ENCODE peak calls at places on chromosomes 5 and 9, in nine cellular contexts. O is esophagus squamous epithelium, F is fibroblast of the aortic adventitia, C is fibroblast of mammary gland, D is tibial artery, K is heart right ventricle, G is psoas muscle, I is A549, W is brain microvascular endothelial cell. A is an unnamed sample.

GRCh38 chr9:135152608-135153337 is 65.3 kb downstream of the OLFM1 start:
- DNase-seq in O (no peak), F (no peak), C (no peak), D (no peak), K (no peak), G (no peak), I (peak), W (no peak), A (no peak)

GRCh38 chr9:23492126-23493002 is 333.7 kb downstream of the ELAVL2 start:
- DNase-seq in O (no peak), F (peak), C (peak), D (no peak), K (no peak), G (no peak), I (peak), W (peak), A (peak)

GRCh38 chr5:84752780-84753179 is 368.1 kb upstream of the EDIL3 start:
- DNase-seq in O (no peak), F (no peak), C (no peak), D (no peak), K (no peak), G (no peak), I (no peak), W (no peak), A (no peak)

GRCh38 chr9:12416736-12417135 is 276.4 kb upstream of the TYRP1 start:
- DNase-seq in O (no peak), F (no peak), C (no peak), D (no peak), K (no peak), G (no peak), I (no peak), W (no peak), A (no peak)

GRCh38 chr9:16871358-16872151 is 1.1 kb upstream of the BNC2 start:
- DNase-seq in O (no peak), F (peak), C (peak), D (peak), K (peak), G (peak), I (peak), W (peak), A (peak)

GRCh38 chr5:67094476-67095300 is 101.9 kb downstream of the CD180 start:
- DNase-seq in O (no peak), F (peak), C (peak), D (peak), K (no peak), G (no peak), I (no peak), W (peak), A (peak)

GRCh38 chr5:60208681-60209080 is 315.2 kb upstream of the PDE4D start:
- DNase-seq in O (no peak), F (no peak), C (no peak), D (no peak), K (no peak), G (no peak), I (no peak), W (no peak), A (no peak)

GRCh38 chr9:89996717-89997116 is 391.9 kb downstream of the GADD45G start:
- DNase-seq in O (no peak), F (no peak), C (peak), D (no peak), K (no peak), G (no peak), I (no peak), W (no peak), A (peak)

GRCh38 chr5:60872892-60873291 is 28.8 kb upstream of the ELOVL7 start:
- DNase-seq in O (no peak), F (no peak), C (no peak), D (no peak), K (no peak), G (no peak), I (no peak), W (no peak), A (no peak)

GRCh38 chr5:59599729-59600128 is 293.8 kb downstream of the PDE4D start:
- DNase-seq in O (no peak), F (no peak), C (no peak), D (no peak), K (no peak), G (no peak), I (no peak), W (no peak), A (no peak)

GRCh38 chr5:5407924-5408323 is 14.6 kb upstream of the ICE1 start:
- DNase-seq in O (no peak), F (no peak), C (no peak), D (no peak), K (no peak), G (no peak), I (no peak), W (no peak), A (no peak)

GRCh38 chr5:66653380-66653779 is 57.2 kb downstream of the MAST4 start:
- DNase-seq in O (no peak), F (peak), C (peak), D (no peak), K (no peak), G (no peak), I (no peak), W (peak), A (no peak)

GRCh38 chr5:107557051-107557658 is 113.6 kb downstream of the EFNA5 start:
- DNase-seq in O (no peak), F (no peak), C (no peak), D (no peak), K (peak), G (peak), I (peak), W (peak), A (no peak)

GRCh38 chr9:137242329-137243204 is 1.5 kb downstream of the TUBB4B start:
- DNase-seq in O (no peak), F (no peak), C (no peak), D (no peak), K (no peak), G (no peak), I (no peak), W (no peak), A (no peak)

GRCh38 chr5:135039526-135040296 is 5.7 kb upstream of the PITX1 start:
- DNase-seq in O (no peak), F (no peak), C (no peak), D (no peak), K (no peak), G (no peak), I (peak), W (no peak), A (no peak)

GRCh38 chr9:20407013-20407412 is 215.3 kb downstream of the MLLT3 start:
- DNase-seq in O (no peak), F (no peak), C (peak), D (no peak), K (no peak), G (no peak), I (no peak), W (no peak), A (no peak)

GRCh38 chr9:36864491-36865410 is 169.3 kb downstream of the PAX5 start:
- DNase-seq in O (no peak), F (no peak), C (no peak), D (no peak), K (no peak), G (no peak), I (no peak), W (no peak), A (no peak)

GRCh38 chr5:137078171-137078665 is 420.9 kb downstream of the SPOCK1 start:
- DNase-seq in O (no peak), F (peak), C (peak), D (no peak), K (no peak), G (no peak), I (peak), W (no peak), A (no peak)

GRCh38 chr5:142280066-142281011 is 44.5 kb downstream of the SPRY4 start:
- DNase-seq in O (no peak), F (peak), C (peak), D (peak), K (peak), G (peak), I (no peak), W (peak), A (peak)

GRCh38 chr5:160229190-160229742 is at the start of gene FABP6:
- DNase-seq in O (no peak), F (no peak), C (no peak), D (no peak), K (no peak), G (no peak), I (no peak), W (no peak), A (no peak)

GRCh38 chr9:123561055-123561454 is 205.1 kb downstream of the CRB2 start:
- DNase-seq in O (no peak), F (no peak), C (no peak), D (no peak), K (no peak), G (no peak), I (no peak), W (no peak), A (no peak)

GRCh38 chr5:141879941-141880738 is 1.9 kb upstream of the PCDH1 start:
- DNase-seq in O (no peak), F (no peak), C (no peak), D (peak), K (no peak), G (no peak), I (no peak), W (no peak), A (no peak)

GRCh38 chr9:74285075-74285474 is 212.1 kb upstream of the RORB start:
- DNase-seq in O (no peak), F (no peak), C (peak), D (no peak), K (no peak), G (no peak), I (no peak), W (no peak), A (peak)

GRCh38 chr9:129273136-129273895 is 95.3 kb upstream of the IER5L start:
- DNase-seq in O (no peak), F (no peak), C (no peak), D (peak), K (no peak), G (no peak), I (no peak), W (no peak), A (no peak)

GRCh38 chr5:4226565-4226964 is 630.9 kb downstream of the IRX1 start:
- DNase-seq in O (no peak), F (no peak), C (no peak), D (no peak), K (no peak), G (no peak), I (no peak), W (no peak), A (no peak)

GRCh38 chr9:136100700-136101614 is 5.9 kb upstream of the NACC2 start:
- DNase-seq in O (no peak), F (no peak), C (no peak), D (no peak), K (no peak), G (no peak), I (no peak), W (no peak), A (no peak)

GRCh38 chr5:138784590-138784989 is 31.4 kb downstream of the CTNNA1 start:
- DNase-seq in O (no peak), F (peak), C (no peak), D (no peak), K (no peak), G (no peak), I (no peak), W (no peak), A (no peak)

GRCh38 chr5:3024541-3024940 is 273.1 kb upstream of the IRX2 start:
- DNase-seq in O (no peak), F (no peak), C (no peak), D (no peak), K (no peak), G (no peak), I (no peak), W (no peak), A (no peak)

GRCh38 chr9:23820731-23821399 is 5.2 kb downstream of the ELAVL2 start:
- DNase-seq in O (no peak), F (no peak), C (no peak), D (no peak), K (no peak), G (no peak), I (no peak), W (no peak), A (no peak)

DNA sequence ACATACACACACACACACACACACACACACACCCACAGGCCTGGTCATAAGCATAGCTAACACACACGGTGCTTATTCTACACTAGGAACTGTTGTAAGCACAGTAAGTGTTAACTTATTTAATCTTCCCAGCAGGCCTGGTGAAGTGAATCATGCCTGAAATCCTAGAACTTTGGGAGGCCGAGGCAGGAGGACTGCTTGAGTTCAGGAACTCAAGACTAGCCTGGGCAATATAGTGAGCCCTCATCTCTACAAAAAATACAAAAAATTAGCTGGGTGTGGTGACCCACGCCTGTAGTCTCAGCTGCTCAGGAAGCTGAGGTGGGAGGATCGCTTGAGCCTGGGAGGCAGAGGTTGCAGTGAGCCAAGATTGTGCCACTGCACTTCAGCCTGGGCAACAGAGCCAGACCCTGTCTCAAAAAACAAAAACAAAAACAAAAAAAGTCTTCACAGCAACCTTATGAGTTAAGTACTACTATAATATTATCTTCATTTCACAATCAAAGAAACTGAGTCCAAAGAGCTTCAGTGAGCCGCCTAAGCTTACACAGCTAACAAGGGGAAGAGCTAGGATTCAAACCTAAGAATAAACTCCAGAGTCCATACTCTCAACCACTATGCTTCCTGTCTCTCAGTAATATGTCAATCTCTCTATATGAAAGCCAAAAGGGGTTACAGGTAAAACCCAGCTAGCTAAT is 2.3 kb downstream of the MEGF9 start:
- DNase-seq in O (no peak), F (peak), C (peak), D (no peak), K (no peak), G (no peak), I (no peak), W (no peak), A (no peak)
- H3K4me3 ChIP-seq in O (peak), F (peak), C (no peak), D (peak), K (peak), G (peak), I (peak), W (no peak), A (no peak)

GRCh38 chr5:29960323-29960722 is 1233.2 kb upstream of the CDH6 start:
- DNase-seq in O (no peak), F (no peak), C (no peak), D (no peak), K (no peak), G (no peak), I (no peak), W (no peak), A (no peak)
- TF ChIP-seq CTCF in O (no peak), F (no peak), C (no peak), D (no peak), K (no peak), G (no peak), I (no peak), W (no peak), A (no peak)

DNA sequence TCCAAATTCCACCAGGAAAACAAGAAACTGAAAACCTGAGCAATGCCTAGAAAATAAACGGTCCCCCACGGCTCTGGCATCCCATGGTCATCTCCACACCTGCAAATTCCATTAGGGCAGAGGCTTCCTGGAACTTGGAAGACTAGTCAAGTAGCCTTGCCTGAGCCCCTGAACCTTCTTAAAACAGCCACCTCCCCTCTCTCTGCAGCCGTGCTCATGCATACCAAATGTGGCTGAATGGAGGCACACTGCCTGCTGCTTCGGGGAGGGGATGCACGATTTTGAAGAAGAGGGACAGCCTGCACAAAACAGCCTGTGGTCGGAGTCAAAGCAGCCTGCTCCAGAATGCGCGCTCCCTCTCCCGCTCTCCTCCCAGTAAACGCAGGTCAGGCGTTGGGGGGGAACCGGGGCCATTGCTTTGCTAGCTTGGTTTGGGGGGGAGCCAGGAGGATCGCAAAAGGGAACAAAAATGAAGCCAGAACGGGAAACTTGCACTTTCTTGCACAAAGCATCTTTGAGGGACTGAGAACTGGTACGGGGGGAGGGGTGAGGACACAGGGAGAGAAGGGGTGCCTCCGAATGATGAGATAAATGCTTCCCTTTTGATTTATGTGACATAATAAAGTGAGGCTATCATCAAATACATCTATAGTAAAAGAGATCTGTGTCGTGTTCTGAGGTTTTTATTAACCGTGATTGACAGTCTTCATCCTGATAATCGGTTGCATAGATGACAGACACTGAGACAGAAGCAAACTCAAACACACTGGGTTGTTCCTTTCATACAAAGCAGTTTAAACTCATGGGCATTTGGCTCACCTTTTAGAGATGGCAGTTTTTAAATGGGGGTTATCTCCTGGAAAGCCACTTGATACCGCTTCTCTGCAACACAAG is at the start of gene TRPM3:
- DNase-seq in O (no peak), F (no peak), C (no peak), D (no peak), K (no peak), G (no peak), I (no peak), W (no peak), A (no peak)
- H3K4me3 ChIP-seq in O (no peak), F (no peak), C (no peak), D (no peak), K (no peak), G (no peak), I (no peak), W (no peak), A (no peak)

GRCh38 chr5:69364414-69364813 is 4.9 kb downstream of the AK6 start:
- DNase-seq in O (no peak), F (peak), C (peak), D (no peak), K (no peak), G (no peak), I (peak), W (peak), A (no peak)
- TF ChIP-seq CTCF in O (no peak), F (peak), C (peak), D (no peak), K (no peak), G (peak), I (peak), W (peak), A (peak)

GRCh38 chr5:116088062-116088461 is 3.2 kb downstream of the COMMD10 start:
- DNase-seq in O (no peak), F (no peak), C (peak), D (no peak), K (no peak), G (no peak), I (no peak), W (no peak), A (no peak)
- H3K4me3 ChIP-seq in O (no peak), F (no peak), C (no peak), D (no peak), K (no peak), G (no peak), I (no peak), W (no peak), A (no peak)

GRCh38 chr9:77987104-77987656 is 44.4 kb downstream of the GNAQ start:
- DNase-seq in O (no peak), F (no peak), C (no peak), D (no peak), K (no peak), G (no peak), I (no peak), W (no peak), A (peak)

GRCh38 chr9:77991191-77991590 is 40.4 kb downstream of the GNAQ start:
- DNase-seq in O (no peak), F (no peak), C (no peak), D (no peak), K (no peak), G (no peak), I (no peak), W (no peak), A (no peak)

GRCh38 chr9:77989909-77990308 is 41.7 kb downstream of the GNAQ start:
- DNase-seq in O (no peak), F (no peak), C (no peak), D (no peak), K (no peak), G (no peak), I (no peak), W (no peak), A (no peak)

GRCh38 chr9:77987880-77988525 is 43.6 kb downstream of the GNAQ start:
- DNase-seq in O (no peak), F (no peak), C (no peak), D (no peak), K (no peak), G (no peak), I (no peak), W (no peak), A (no peak)

DNA sequence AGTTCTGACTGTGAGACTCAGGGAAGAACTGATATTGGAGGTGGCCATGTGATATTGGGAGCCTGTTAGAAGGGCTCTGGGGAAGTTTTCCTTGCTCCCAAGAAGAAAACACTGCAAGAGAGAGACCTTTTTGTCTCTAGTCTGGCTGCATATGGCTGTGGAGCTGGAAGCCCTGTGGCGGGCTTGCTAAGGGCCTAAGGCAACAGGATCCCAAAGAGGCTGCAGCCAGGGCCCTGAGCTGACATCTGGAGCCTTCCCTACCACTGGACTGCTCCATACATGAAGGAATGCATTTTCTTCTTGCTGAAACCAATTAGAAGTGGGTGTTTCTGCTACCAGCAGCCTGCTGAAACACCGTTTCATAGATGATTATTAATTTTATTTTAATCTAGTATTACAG is 42.2 kb downstream of the GNAQ start:
- DNase-seq in O (no peak), F (no peak), C (no peak), D (no peak), K (no peak), G (no peak), I (no peak), W (no peak), A (no peak)
- TF ChIP-seq CTCF in O (no peak), F (no peak), C (no peak), D (no peak), K (no peak), G (no peak), I (no peak), W (no peak), A (no peak)

GRCh38 chr5:181259283-181259682 is 1.7 kb downstream of the TRIM52 start:
- DNase-seq in O (no peak), F (no peak), C (no peak), D (no peak), K (no peak), G (no peak), I (no peak), W (no peak), A (no peak)

GRCh38 chr5:181255276-181255675 is 5.7 kb downstream of the TRIM52 start:
- DNase-seq in O (no peak), F (no peak), C (no peak), D (no peak), K (no peak), G (no peak), I (no peak), W (no peak), A (no peak)

GRCh38 chr5:181259974-181260719 is 796 bp downstream of the TRIM52 start:
- DNase-seq in O (no peak), F (no peak), C (no peak), D (no peak), K (no peak), G (no peak), I (no peak), W (no peak), A (no peak)

GRCh38 chr5:181258576-181258975 is 2.4 kb downstream of the TRIM52 start:
- DNase-seq in O (no peak), F (no peak), C (no peak), D (no peak), K (no peak), G (no peak), I (no peak), W (no peak), A (no peak)

GRCh38 chr5:181255836-181256578 is 4.9 kb downstream of the TRIM52 start:
- DNase-seq in O (no peak), F (no peak), C (no peak), D (no peak), K (no peak), G (no peak), I (no peak), W (no peak), A (no peak)
- H3K4me3 ChIP-seq in O (no peak), F (no peak), C (no peak), D (no peak), K (no peak), G (peak), I (no peak), W (no peak), A (no peak)

A was measured in fibroblast of villous mesenchyme.